ENCODE peak calls at places on chromosome 5, in four cellular contexts. M is left lung, K is testis, C is dorsolateral prefrontal cortex. Q is an unnamed sample.
A peak's percentile ranks its signal among the peaks of the same experiment; 100 is the strongest.

GRCh38 chr5:76684756-76685594 is 31.0 kb upstream of the F2R start:
- DNase-seq in M (no peak), K (no peak), C (no peak), Q (no peak)

GRCh38 chr5:110625376-110625999 is 101.0 kb downstream of the TMEM232 start:
- DNase-seq in M (no peak), K (no peak), C (no peak), Q (peak; percentile 56)

GRCh38 chr5:137488974-137489373 is 10.2 kb downstream of the SPOCK1 start:
- DNase-seq in M (no peak), K (no peak), C (no peak), Q (no peak)

GRCh38 chr5:167578977-167579700 is 712.3 kb upstream of the WWC1 start:
- DNase-seq in M (no peak), K (no peak), C (no peak), Q (no peak)

GRCh38 chr5:67407979-67408378 is 211.4 kb upstream of the CD180 start:
- DNase-seq in M (no peak), K (no peak), C (no peak), Q (no peak)

GRCh38 chr5:43152946-43153345 is 32.2 kb downstream of the ZNF131 start:
- DNase-seq in M (no peak), K (no peak), C (no peak), Q (no peak)

GRCh38 chr5:53161876-53162275 is 52.3 kb upstream of the MOCS2 start:
- DNase-seq in M (no peak), K (no peak), C (no peak), Q (no peak)

GRCh38 chr5:112379541-112380325 is 39.3 kb downstream of the EPB41L4A start:
- DNase-seq in M (no peak), K (no peak), C (no peak), Q (no peak)

GRCh38 chr5:157761690-157762611 is 18.4 kb downstream of the LSM11 start:
- DNase-seq in M (no peak), K (peak; percentile 40), C (no peak), Q (peak; percentile 79)

DNA sequence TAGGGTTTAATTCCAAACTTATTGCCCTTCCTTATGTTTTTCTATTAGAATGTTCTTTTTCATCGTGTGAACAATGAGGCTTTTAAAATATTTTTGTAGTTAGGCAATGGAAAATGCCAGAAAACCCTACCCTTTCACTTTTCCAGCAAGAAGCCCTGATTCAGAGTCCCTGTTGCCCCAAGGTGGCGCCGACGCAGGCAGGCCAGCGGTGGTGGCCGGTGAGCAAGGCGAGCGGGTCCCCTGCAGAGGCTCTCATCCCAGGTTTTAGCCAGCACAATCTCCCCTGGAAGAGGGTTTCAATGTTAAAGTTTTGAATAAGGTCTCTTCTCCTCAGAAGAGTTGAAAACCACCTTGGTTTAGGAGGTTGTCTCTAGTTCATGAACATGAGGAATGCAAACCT is 40.8 kb upstream of the CKMT2 start:
- DNase-seq in M (no peak), K (no peak), C (no peak), Q (no peak)
- TF ChIP-seq CTCF in M (no peak), K (no peak), C (no peak), Q (no peak)

GRCh38 chr5:172162348-172162747 is 25.7 kb downstream of the STK10 start:
- DNase-seq in M (no peak), K (no peak), C (no peak), Q (no peak)
- TF ChIP-seq CTCF in M (no peak), K (peak; percentile 10), C (no peak), Q (no peak)

DNA sequence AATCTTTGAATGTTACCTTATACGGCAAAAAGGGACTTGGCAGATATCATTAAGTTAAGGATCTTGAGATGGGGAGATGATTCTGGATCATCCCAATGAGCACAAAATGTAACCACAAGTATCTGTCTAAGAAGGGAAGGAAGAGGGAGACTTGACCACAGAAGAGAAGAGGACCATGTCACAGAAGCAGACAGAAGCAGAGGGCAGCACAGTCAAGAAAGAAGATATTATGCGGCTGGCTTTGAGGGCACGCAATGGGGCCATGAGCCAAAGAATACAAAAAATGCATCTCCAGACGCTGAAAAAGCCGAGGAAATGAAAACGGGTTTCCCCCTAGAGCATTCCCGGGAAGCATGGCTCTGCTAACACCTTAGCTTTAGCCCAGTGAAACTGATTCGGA is 225.3 kb downstream of the NR2F1-AS1 start:
- DNase-seq in M (no peak), K (no peak), C (no peak), Q (no peak)
- TF ChIP-seq CTCF in M (no peak), K (no peak), C (no peak), Q (no peak)

GRCh38 chr5:170201311-170201710 is 31.5 kb upstream of the C5orf58 start:
- DNase-seq in M (no peak), K (no peak), C (no peak), Q (no peak)
- TF ChIP-seq CTCF in M (no peak), K (no peak), C (no peak), Q (no peak)

DNA sequence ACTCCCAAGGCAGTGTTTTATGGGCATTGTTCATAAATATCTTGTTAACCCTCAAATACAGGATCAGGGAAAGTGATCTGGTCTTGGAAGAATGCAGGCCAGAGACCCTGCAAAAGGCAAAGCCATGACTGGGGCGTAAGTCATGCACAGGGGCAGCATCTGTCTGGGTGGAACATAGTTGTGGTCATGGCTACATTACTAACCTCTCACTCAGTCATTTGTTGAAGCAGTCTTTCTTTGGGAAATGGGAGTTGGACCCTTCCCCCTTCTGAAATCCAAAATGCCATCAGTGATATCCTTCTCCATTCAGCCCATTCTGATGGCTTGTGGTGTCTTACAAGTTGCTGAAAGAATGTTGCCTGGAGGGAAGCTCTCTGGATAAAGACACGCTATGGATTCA is 68.1 kb downstream of the GDNF start:
- DNase-seq in M (no peak), K (no peak), C (no peak), Q (no peak)
- TF ChIP-seq CTCF in M (no peak), K (no peak), C (no peak), Q (no peak)

GRCh38 chr5:9156282-9156681 is 389.6 kb downstream of the SEMA5A start:
- DNase-seq in M (no peak), K (peak; percentile 68), C (peak; percentile 71), Q (peak; percentile 7)
- TF ChIP-seq CTCF in M (no peak), K (peak; percentile 21), C (peak; percentile 62), Q (peak; percentile 37)

GRCh38 chr5:136374003-136374402 is 8.7 kb upstream of the TRPC7 start:
- DNase-seq in M (no peak), K (peak; percentile 40), C (no peak), Q (peak; percentile 5)
- TF ChIP-seq CTCF in M (no peak), K (peak; percentile 11), C (no peak), Q (peak; percentile 43)

GRCh38 chr5:28174691-28175090 is 1136.3 kb upstream of the CDH9 start:
- DNase-seq in M (no peak), K (no peak), C (no peak), Q (no peak)
- TF ChIP-seq CTCF in M (no peak), K (no peak), C (no peak), Q (no peak)

GRCh38 chr5:24633705-24634325 is 11.0 kb downstream of the CDH10 start:
- DNase-seq in M (no peak), K (peak; percentile 16), C (no peak), Q (peak; percentile 47)
- TF ChIP-seq CTCF in M (peak; percentile 36), K (peak; percentile 61), C (peak; percentile 77), Q (peak; percentile 86)

Q was measured in OCI-LY7.